ENCODE peak calls at places on chromosomes 1 and 21, in ten cellular contexts. One of them, this sample, is unnamed.

GRCh38 chr1:27388337-27389005 is 4.0 kb upstream of the GPR3 start:
- DNase-seq in activated CD4-positive, alpha-beta T cell treated with anti-CD3 and anti-CD28 coated beads, Interleukin-2, amount 10 ng/mL, durations not matched to agents 7 days and 5 days: peak
- DNase-seq in activated T-cell treated with anti-CD3 and anti-CD28 coated beads for 1 hour: peak
- DNase-seq in GM19239: peak
- DNase-seq in brain pericyte: no peak
- DNase-seq in CD8-positive, alpha-beta memory T cell: peak
- DNase-seq in Caki2: peak
- DNase-seq in IMR-90: no peak
- DNase-seq in stimulated activated CD8-positive, alpha-beta memory T cell treated with anti-CD3 and anti-CD28 coated beads, Interleukin-15, amount 100 ng/mL, for 48 hours: no peak
- DNase-seq in left ventricle myocardium superior: peak
- DNase-seq in this sample: no peak

GRCh38 chr1:187842406-187843165 is 1013.8 kb downstream of the PLA2G4A start:
- DNase-seq in activated CD4-positive, alpha-beta T cell treated with anti-CD3 and anti-CD28 coated beads, Interleukin-2, amount 10 ng/mL, durations not matched to agents 7 days and 5 days: no peak
- DNase-seq in activated T-cell treated with anti-CD3 and anti-CD28 coated beads for 1 hour: no peak
- DNase-seq in GM19239: no peak
- DNase-seq in brain pericyte: no peak
- DNase-seq in CD8-positive, alpha-beta memory T cell: no peak
- DNase-seq in Caki2: peak
- DNase-seq in IMR-90: peak
- DNase-seq in stimulated activated CD8-positive, alpha-beta memory T cell treated with anti-CD3 and anti-CD28 coated beads, Interleukin-15, amount 100 ng/mL, for 48 hours: no peak
- DNase-seq in left ventricle myocardium superior: no peak
- DNase-seq in this sample: no peak

GRCh38 chr1:109669246-109669948 is 1.5 kb downstream of the GSTM2 start:
- DNase-seq in activated CD4-positive, alpha-beta T cell treated with anti-CD3 and anti-CD28 coated beads, Interleukin-2, amount 10 ng/mL, durations not matched to agents 7 days and 5 days: peak
- DNase-seq in activated T-cell treated with anti-CD3 and anti-CD28 coated beads for 1 hour: no peak
- DNase-seq in GM19239: no peak
- DNase-seq in brain pericyte: no peak
- DNase-seq in CD8-positive, alpha-beta memory T cell: no peak
- DNase-seq in Caki2: no peak
- DNase-seq in IMR-90: no peak
- DNase-seq in stimulated activated CD8-positive, alpha-beta memory T cell treated with anti-CD3 and anti-CD28 coated beads, Interleukin-15, amount 100 ng/mL, for 48 hours: no peak
- DNase-seq in left ventricle myocardium superior: no peak
- DNase-seq in this sample: peak

GRCh38 chr21:18384771-18385170 is 18.8 kb downstream of the TMPRSS15 start:
- DNase-seq in activated CD4-positive, alpha-beta T cell treated with anti-CD3 and anti-CD28 coated beads, Interleukin-2, amount 10 ng/mL, durations not matched to agents 7 days and 5 days: no peak
- DNase-seq in activated T-cell treated with anti-CD3 and anti-CD28 coated beads for 1 hour: no peak
- DNase-seq in GM19239: no peak
- DNase-seq in brain pericyte: no peak
- DNase-seq in CD8-positive, alpha-beta memory T cell: no peak
- DNase-seq in Caki2: peak
- DNase-seq in IMR-90: no peak
- DNase-seq in stimulated activated CD8-positive, alpha-beta memory T cell treated with anti-CD3 and anti-CD28 coated beads, Interleukin-15, amount 100 ng/mL, for 48 hours: no peak
- DNase-seq in left ventricle myocardium superior: no peak
- DNase-seq in this sample: no peak

GRCh38 chr1:195909061-195909460 is 699.2 kb downstream of the KCNT2 start:
- DNase-seq in activated CD4-positive, alpha-beta T cell treated with anti-CD3 and anti-CD28 coated beads, Interleukin-2, amount 10 ng/mL, durations not matched to agents 7 days and 5 days: no peak
- DNase-seq in activated T-cell treated with anti-CD3 and anti-CD28 coated beads for 1 hour: no peak
- DNase-seq in GM19239: no peak
- DNase-seq in brain pericyte: no peak
- DNase-seq in CD8-positive, alpha-beta memory T cell: no peak
- DNase-seq in Caki2: no peak
- DNase-seq in IMR-90: peak
- DNase-seq in stimulated activated CD8-positive, alpha-beta memory T cell treated with anti-CD3 and anti-CD28 coated beads, Interleukin-15, amount 100 ng/mL, for 48 hours: no peak
- DNase-seq in left ventricle myocardium superior: no peak
- DNase-seq in this sample: no peak

GRCh38 chr1:209505044-209505443 is 78.5 kb upstream of the CAMK1G start:
- DNase-seq in activated CD4-positive, alpha-beta T cell treated with anti-CD3 and anti-CD28 coated beads, Interleukin-2, amount 10 ng/mL, durations not matched to agents 7 days and 5 days: no peak
- DNase-seq in activated T-cell treated with anti-CD3 and anti-CD28 coated beads for 1 hour: no peak
- DNase-seq in GM19239: no peak
- DNase-seq in brain pericyte: no peak
- DNase-seq in CD8-positive, alpha-beta memory T cell: no peak
- DNase-seq in Caki2: no peak
- DNase-seq in IMR-90: peak
- DNase-seq in stimulated activated CD8-positive, alpha-beta memory T cell treated with anti-CD3 and anti-CD28 coated beads, Interleukin-15, amount 100 ng/mL, for 48 hours: no peak
- DNase-seq in left ventricle myocardium superior: no peak
- DNase-seq in this sample: no peak

GRCh38 chr1:177368255-177368654 is 197.5 kb downstream of the BRINP2 start:
- DNase-seq in activated CD4-positive, alpha-beta T cell treated with anti-CD3 and anti-CD28 coated beads, Interleukin-2, amount 10 ng/mL, durations not matched to agents 7 days and 5 days: no peak
- DNase-seq in activated T-cell treated with anti-CD3 and anti-CD28 coated beads for 1 hour: no peak
- DNase-seq in GM19239: no peak
- DNase-seq in brain pericyte: no peak
- DNase-seq in CD8-positive, alpha-beta memory T cell: no peak
- DNase-seq in Caki2: no peak
- DNase-seq in IMR-90: no peak
- DNase-seq in stimulated activated CD8-positive, alpha-beta memory T cell treated with anti-CD3 and anti-CD28 coated beads, Interleukin-15, amount 100 ng/mL, for 48 hours: no peak
- DNase-seq in left ventricle myocardium superior: no peak
- DNase-seq in this sample: no peak

GRCh38 chr1:7298145-7298544 is 473.0 kb upstream of the VAMP3 start:
- DNase-seq in activated CD4-positive, alpha-beta T cell treated with anti-CD3 and anti-CD28 coated beads, Interleukin-2, amount 10 ng/mL, durations not matched to agents 7 days and 5 days: no peak
- DNase-seq in activated T-cell treated with anti-CD3 and anti-CD28 coated beads for 1 hour: no peak
- DNase-seq in GM19239: no peak
- DNase-seq in brain pericyte: peak
- DNase-seq in CD8-positive, alpha-beta memory T cell: no peak
- DNase-seq in Caki2: no peak
- DNase-seq in IMR-90: no peak
- DNase-seq in stimulated activated CD8-positive, alpha-beta memory T cell treated with anti-CD3 and anti-CD28 coated beads, Interleukin-15, amount 100 ng/mL, for 48 hours: no peak
- DNase-seq in left ventricle myocardium superior: no peak
- DNase-seq in this sample: no peak

GRCh38 chr1:221274373-221274772 is 395.1 kb downstream of the HLX start:
- DNase-seq in activated CD4-positive, alpha-beta T cell treated with anti-CD3 and anti-CD28 coated beads, Interleukin-2, amount 10 ng/mL, durations not matched to agents 7 days and 5 days: no peak
- DNase-seq in activated T-cell treated with anti-CD3 and anti-CD28 coated beads for 1 hour: no peak
- DNase-seq in GM19239: no peak
- DNase-seq in brain pericyte: no peak
- DNase-seq in CD8-positive, alpha-beta memory T cell: no peak
- DNase-seq in Caki2: no peak
- DNase-seq in IMR-90: no peak
- DNase-seq in stimulated activated CD8-positive, alpha-beta memory T cell treated with anti-CD3 and anti-CD28 coated beads, Interleukin-15, amount 100 ng/mL, for 48 hours: no peak
- DNase-seq in left ventricle myocardium superior: no peak
- DNase-seq in this sample: no peak

GRCh38 chr1:59481915-59482505 is 185.1 kb downstream of the FGGY start:
- DNase-seq in activated CD4-positive, alpha-beta T cell treated with anti-CD3 and anti-CD28 coated beads, Interleukin-2, amount 10 ng/mL, durations not matched to agents 7 days and 5 days: no peak
- DNase-seq in activated T-cell treated with anti-CD3 and anti-CD28 coated beads for 1 hour: no peak
- DNase-seq in GM19239: no peak
- DNase-seq in brain pericyte: no peak
- DNase-seq in CD8-positive, alpha-beta memory T cell: no peak
- DNase-seq in Caki2: no peak
- DNase-seq in IMR-90: peak
- DNase-seq in stimulated activated CD8-positive, alpha-beta memory T cell treated with anti-CD3 and anti-CD28 coated beads, Interleukin-15, amount 100 ng/mL, for 48 hours: no peak
- DNase-seq in left ventricle myocardium superior: no peak
- DNase-seq in this sample: no peak

GRCh38 chr1:222420621-222421020 is 127.3 kb downstream of the HHIPL2 start:
- DNase-seq in activated CD4-positive, alpha-beta T cell treated with anti-CD3 and anti-CD28 coated beads, Interleukin-2, amount 10 ng/mL, durations not matched to agents 7 days and 5 days: peak
- DNase-seq in activated T-cell treated with anti-CD3 and anti-CD28 coated beads for 1 hour: peak
- DNase-seq in GM19239: no peak
- DNase-seq in brain pericyte: no peak
- DNase-seq in CD8-positive, alpha-beta memory T cell: no peak
- DNase-seq in Caki2: no peak
- DNase-seq in IMR-90: no peak
- DNase-seq in stimulated activated CD8-positive, alpha-beta memory T cell treated with anti-CD3 and anti-CD28 coated beads, Interleukin-15, amount 100 ng/mL, for 48 hours: no peak
- DNase-seq in left ventricle myocardium superior: no peak
- DNase-seq in this sample: peak

GRCh38 chr1:89041055-89041707 is 18.5 kb upstream of the GBP3 start:
- DNase-seq in activated CD4-positive, alpha-beta T cell treated with anti-CD3 and anti-CD28 coated beads, Interleukin-2, amount 10 ng/mL, durations not matched to agents 7 days and 5 days: no peak
- DNase-seq in activated T-cell treated with anti-CD3 and anti-CD28 coated beads for 1 hour: no peak
- DNase-seq in GM19239: no peak
- DNase-seq in brain pericyte: no peak
- DNase-seq in CD8-positive, alpha-beta memory T cell: no peak
- DNase-seq in Caki2: no peak
- DNase-seq in IMR-90: peak
- DNase-seq in stimulated activated CD8-positive, alpha-beta memory T cell treated with anti-CD3 and anti-CD28 coated beads, Interleukin-15, amount 100 ng/mL, for 48 hours: no peak
- DNase-seq in left ventricle myocardium superior: no peak
- DNase-seq in this sample: no peak

GRCh38 chr1:53572802-53573148 is 113.6 kb downstream of the DMRTB1 start:
- DNase-seq in activated CD4-positive, alpha-beta T cell treated with anti-CD3 and anti-CD28 coated beads, Interleukin-2, amount 10 ng/mL, durations not matched to agents 7 days and 5 days: no peak
- DNase-seq in activated T-cell treated with anti-CD3 and anti-CD28 coated beads for 1 hour: no peak
- DNase-seq in GM19239: no peak
- DNase-seq in brain pericyte: no peak
- DNase-seq in CD8-positive, alpha-beta memory T cell: no peak
- DNase-seq in Caki2: no peak
- DNase-seq in IMR-90: no peak
- DNase-seq in stimulated activated CD8-positive, alpha-beta memory T cell treated with anti-CD3 and anti-CD28 coated beads, Interleukin-15, amount 100 ng/mL, for 48 hours: no peak
- DNase-seq in left ventricle myocardium superior: no peak
- DNase-seq in this sample: no peak

GRCh38 chr1:66998972-66999371 is 55.0 kb downstream of the SLC35D1 start:
- DNase-seq in activated CD4-positive, alpha-beta T cell treated with anti-CD3 and anti-CD28 coated beads, Interleukin-2, amount 10 ng/mL, durations not matched to agents 7 days and 5 days: no peak
- DNase-seq in activated T-cell treated with anti-CD3 and anti-CD28 coated beads for 1 hour: no peak
- DNase-seq in GM19239: no peak
- DNase-seq in brain pericyte: no peak
- DNase-seq in CD8-positive, alpha-beta memory T cell: no peak
- DNase-seq in Caki2: no peak
- DNase-seq in IMR-90: peak
- DNase-seq in stimulated activated CD8-positive, alpha-beta memory T cell treated with anti-CD3 and anti-CD28 coated beads, Interleukin-15, amount 100 ng/mL, for 48 hours: no peak
- DNase-seq in left ventricle myocardium superior: no peak
- DNase-seq in this sample: no peak

GRCh38 chr1:96072021-96072420 is 649.6 kb upstream of the PTBP2 start:
- DNase-seq in activated CD4-positive, alpha-beta T cell treated with anti-CD3 and anti-CD28 coated beads, Interleukin-2, amount 10 ng/mL, durations not matched to agents 7 days and 5 days: no peak
- DNase-seq in activated T-cell treated with anti-CD3 and anti-CD28 coated beads for 1 hour: no peak
- DNase-seq in GM19239: no peak
- DNase-seq in brain pericyte: no peak
- DNase-seq in CD8-positive, alpha-beta memory T cell: no peak
- DNase-seq in Caki2: no peak
- DNase-seq in IMR-90: no peak
- DNase-seq in stimulated activated CD8-positive, alpha-beta memory T cell treated with anti-CD3 and anti-CD28 coated beads, Interleukin-15, amount 100 ng/mL, for 48 hours: no peak
- DNase-seq in left ventricle myocardium superior: no peak
- DNase-seq in this sample: no peak

GRCh38 chr1:51877434-51878306 is 857 bp downstream of the NRDC start:
- DNase-seq in activated CD4-positive, alpha-beta T cell treated with anti-CD3 and anti-CD28 coated beads, Interleukin-2, amount 10 ng/mL, durations not matched to agents 7 days and 5 days: peak
- DNase-seq in activated T-cell treated with anti-CD3 and anti-CD28 coated beads for 1 hour: no peak
- DNase-seq in GM19239: no peak
- DNase-seq in brain pericyte: no peak
- DNase-seq in CD8-positive, alpha-beta memory T cell: no peak
- DNase-seq in Caki2: peak
- DNase-seq in IMR-90: peak
- DNase-seq in stimulated activated CD8-positive, alpha-beta memory T cell treated with anti-CD3 and anti-CD28 coated beads, Interleukin-15, amount 100 ng/mL, for 48 hours: no peak
- DNase-seq in left ventricle myocardium superior: no peak
- DNase-seq in this sample: peak

GRCh38 chr1:189880135-189880534 is 597.5 kb downstream of the BRINP3 start:
- DNase-seq in activated CD4-positive, alpha-beta T cell treated with anti-CD3 and anti-CD28 coated beads, Interleukin-2, amount 10 ng/mL, durations not matched to agents 7 days and 5 days: no peak
- DNase-seq in activated T-cell treated with anti-CD3 and anti-CD28 coated beads for 1 hour: no peak
- DNase-seq in GM19239: no peak
- DNase-seq in brain pericyte: no peak
- DNase-seq in CD8-positive, alpha-beta memory T cell: no peak
- DNase-seq in Caki2: no peak
- DNase-seq in IMR-90: no peak
- DNase-seq in stimulated activated CD8-positive, alpha-beta memory T cell treated with anti-CD3 and anti-CD28 coated beads, Interleukin-15, amount 100 ng/mL, for 48 hours: no peak
- DNase-seq in left ventricle myocardium superior: no peak
- DNase-seq in this sample: no peak

GRCh38 chr1:92948071-92948470 is 13.2 kb downstream of the DIPK1A start:
- DNase-seq in activated CD4-positive, alpha-beta T cell treated with anti-CD3 and anti-CD28 coated beads, Interleukin-2, amount 10 ng/mL, durations not matched to agents 7 days and 5 days: no peak
- DNase-seq in activated T-cell treated with anti-CD3 and anti-CD28 coated beads for 1 hour: no peak
- DNase-seq in GM19239: no peak
- DNase-seq in brain pericyte: no peak
- DNase-seq in CD8-positive, alpha-beta memory T cell: no peak
- DNase-seq in Caki2: no peak
- DNase-seq in IMR-90: no peak
- DNase-seq in stimulated activated CD8-positive, alpha-beta memory T cell treated with anti-CD3 and anti-CD28 coated beads, Interleukin-15, amount 100 ng/mL, for 48 hours: no peak
- DNase-seq in left ventricle myocardium superior: no peak
- DNase-seq in this sample: no peak

GRCh38 chr21:43866233-43866632 is 1.2 kb downstream of the AGPAT3 start:
- DNase-seq in activated CD4-positive, alpha-beta T cell treated with anti-CD3 and anti-CD28 coated beads, Interleukin-2, amount 10 ng/mL, durations not matched to agents 7 days and 5 days: peak
- DNase-seq in activated T-cell treated with anti-CD3 and anti-CD28 coated beads for 1 hour: no peak
- DNase-seq in GM19239: peak
- DNase-seq in brain pericyte: no peak
- DNase-seq in CD8-positive, alpha-beta memory T cell: peak
- DNase-seq in Caki2: no peak
- DNase-seq in IMR-90: peak
- DNase-seq in stimulated activated CD8-positive, alpha-beta memory T cell treated with anti-CD3 and anti-CD28 coated beads, Interleukin-15, amount 100 ng/mL, for 48 hours: no peak
- DNase-seq in left ventricle myocardium superior: peak
- DNase-seq in this sample: no peak

GRCh38 chr1:23951646-23952095 is 8.0 kb upstream of the PNRC2 start:
- DNase-seq in activated CD4-positive, alpha-beta T cell treated with anti-CD3 and anti-CD28 coated beads, Interleukin-2, amount 10 ng/mL, durations not matched to agents 7 days and 5 days: no peak
- DNase-seq in activated T-cell treated with anti-CD3 and anti-CD28 coated beads for 1 hour: no peak
- DNase-seq in GM19239: no peak
- DNase-seq in brain pericyte: no peak
- DNase-seq in CD8-positive, alpha-beta memory T cell: no peak
- DNase-seq in Caki2: peak
- DNase-seq in IMR-90: peak
- DNase-seq in stimulated activated CD8-positive, alpha-beta memory T cell treated with anti-CD3 and anti-CD28 coated beads, Interleukin-15, amount 100 ng/mL, for 48 hours: no peak
- DNase-seq in left ventricle myocardium superior: no peak
- DNase-seq in this sample: no peak

GRCh38 chr1:160081261-160081936 is at the start of gene KCNJ9:
- DNase-seq in activated CD4-positive, alpha-beta T cell treated with anti-CD3 and anti-CD28 coated beads, Interleukin-2, amount 10 ng/mL, durations not matched to agents 7 days and 5 days: no peak
- DNase-seq in activated T-cell treated with anti-CD3 and anti-CD28 coated beads for 1 hour: no peak
- DNase-seq in GM19239: no peak
- DNase-seq in brain pericyte: no peak
- DNase-seq in CD8-positive, alpha-beta memory T cell: no peak
- DNase-seq in Caki2: no peak
- DNase-seq in IMR-90: no peak
- DNase-seq in stimulated activated CD8-positive, alpha-beta memory T cell treated with anti-CD3 and anti-CD28 coated beads, Interleukin-15, amount 100 ng/mL, for 48 hours: no peak
- DNase-seq in left ventricle myocardium superior: no peak
- DNase-seq in this sample: no peak

GRCh38 chr1:197619008-197619640 is 156.2 kb downstream of the DENND1B start:
- DNase-seq in activated CD4-positive, alpha-beta T cell treated with anti-CD3 and anti-CD28 coated beads, Interleukin-2, amount 10 ng/mL, durations not matched to agents 7 days and 5 days: no peak
- DNase-seq in activated T-cell treated with anti-CD3 and anti-CD28 coated beads for 1 hour: no peak
- DNase-seq in GM19239: no peak
- DNase-seq in brain pericyte: no peak
- DNase-seq in CD8-positive, alpha-beta memory T cell: no peak
- DNase-seq in Caki2: no peak
- DNase-seq in IMR-90: peak
- DNase-seq in stimulated activated CD8-positive, alpha-beta memory T cell treated with anti-CD3 and anti-CD28 coated beads, Interleukin-15, amount 100 ng/mL, for 48 hours: no peak
- DNase-seq in left ventricle myocardium superior: no peak
- DNase-seq in this sample: no peak